ENCODE peak calls at places on chromosomes 16 and 17, in eight cellular contexts. V is sigmoid colon, O is stomach, X is SK-N-SH, R is prostate gland, L is breast epithelium, N is HL-60, Q is esophagus muscularis mucosa. T is an unnamed sample.

GRCh38 chr16:12257926-12258561 is 281.5 kb downstream of the SNX29 start:
- DNase-seq in V (no peak), O (no peak), X (no peak), R (no peak), L (no peak), N (no peak), Q (no peak), T (no peak)

GRCh38 chr17:32523017-32523680 is 36.4 kb downstream of the CDK5R1 start:
- DNase-seq in V (peak), O (no peak), X (no peak), R (no peak), L (no peak), N (no peak), Q (no peak), T (no peak)

GRCh38 chr17:74744714-74745547 is 3.5 kb upstream of the NHERF1 start:
- DNase-seq in V (peak), O (peak), X (peak), R (peak), L (peak), N (peak), Q (peak), T (no peak)

GRCh38 chr17:81549826-81550225 is 2.3 kb downstream of the FAAP100 start:
- DNase-seq in V (no peak), O (no peak), X (no peak), R (no peak), L (no peak), N (no peak), Q (no peak), T (no peak)

GRCh38 chr16:30562021-30562420 is 3.8 kb upstream of the ZNF764 start:
- DNase-seq in V (no peak), O (no peak), X (no peak), R (no peak), L (no peak), N (no peak), Q (no peak), T (no peak)

GRCh38 chr16:29023279-29024278 is 38.7 kb downstream of the LAT start:
- DNase-seq in V (peak), O (no peak), X (no peak), R (no peak), L (no peak), N (no peak), Q (no peak), T (no peak)

GRCh38 chr16:73743665-73744496 is 552.7 kb upstream of the PSMD7 start:
- DNase-seq in V (no peak), O (no peak), X (peak), R (no peak), L (no peak), N (no peak), Q (peak), T (no peak)

GRCh38 chr16:35148748-35149147 is 1689.3 kb downstream of the TP53TG3F start:
- DNase-seq in V (no peak), O (no peak), X (no peak), R (no peak), L (no peak), N (no peak), Q (no peak), T (no peak)

GRCh38 chr16:23843143-23843542 is 7.4 kb downstream of the PRKCB start:
- DNase-seq in V (no peak), O (no peak), X (no peak), R (no peak), L (no peak), N (no peak), Q (no peak), T (no peak)

GRCh38 chr17:58665946-58666857 is 25.6 kb downstream of the TEX14 start:
- DNase-seq in V (no peak), O (no peak), X (no peak), R (peak), L (no peak), N (no peak), Q (no peak), T (no peak)

GRCh38 chr16:16172991-16173390 is 50.3 kb downstream of the ABCC6 start:
- DNase-seq in V (no peak), O (no peak), X (no peak), R (no peak), L (no peak), N (no peak), Q (no peak), T (no peak)

GRCh38 chr17:68238894-68239293 is 8.9 kb upstream of the AMZ2 start:
- DNase-seq in V (no peak), O (no peak), X (no peak), R (no peak), L (no peak), N (no peak), Q (no peak), T (no peak)

GRCh38 chr16:88434746-88435145 is 18.3 kb upstream of the ZFPM1 start:
- DNase-seq in V (no peak), O (no peak), X (no peak), R (no peak), L (no peak), N (no peak), Q (no peak), T (no peak)
- TF ChIP-seq POLR2AphosphoS5 in V (no peak), O (no peak), X (no peak), R (no peak), L (no peak), N (no peak), Q (no peak), T (no peak)

GRCh38 chr16:13957197-13958078 is 37.5 kb downstream of the ERCC4 start:
- DNase-seq in V (peak), O (peak), X (peak), R (peak), L (peak), N (peak), Q (no peak), T (no peak)
- TF ChIP-seq POLR2AphosphoS5 in V (peak), O (peak), X (no peak), R (peak), L (peak), N (peak), Q (peak), T (no peak)

DNA sequence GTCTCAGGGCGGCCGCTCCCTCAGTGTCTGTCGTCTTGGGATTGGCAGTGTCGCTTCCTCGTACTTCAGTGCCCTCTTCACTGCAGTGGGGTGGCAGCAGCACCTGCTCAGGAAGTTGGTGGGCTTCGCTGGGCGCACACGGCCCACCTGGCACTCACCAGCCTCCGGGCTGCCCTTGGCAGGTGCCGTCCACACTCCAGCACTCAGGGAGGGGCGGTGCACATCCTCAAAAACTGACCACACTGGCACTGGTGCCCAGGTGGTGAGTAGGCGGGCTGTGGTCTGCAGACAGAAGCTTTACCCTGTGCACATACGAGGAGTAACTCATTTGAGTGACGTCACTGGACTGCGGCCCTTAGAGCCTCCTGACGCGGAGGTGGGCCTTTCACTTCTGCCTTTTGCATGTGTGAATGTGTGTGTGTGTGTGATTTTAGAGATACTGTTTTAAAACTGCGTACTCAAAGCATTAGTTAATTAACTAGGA is 94.6 kb downstream of the BANP start:
- DNase-seq in V (no peak), O (peak), X (no peak), R (no peak), L (no peak), N (no peak), Q (no peak), T (peak)
- TF ChIP-seq POLR2AphosphoS5 in V (no peak), O (no peak), X (no peak), R (no peak), L (no peak), N (no peak), Q (no peak), T (no peak)

DNA sequence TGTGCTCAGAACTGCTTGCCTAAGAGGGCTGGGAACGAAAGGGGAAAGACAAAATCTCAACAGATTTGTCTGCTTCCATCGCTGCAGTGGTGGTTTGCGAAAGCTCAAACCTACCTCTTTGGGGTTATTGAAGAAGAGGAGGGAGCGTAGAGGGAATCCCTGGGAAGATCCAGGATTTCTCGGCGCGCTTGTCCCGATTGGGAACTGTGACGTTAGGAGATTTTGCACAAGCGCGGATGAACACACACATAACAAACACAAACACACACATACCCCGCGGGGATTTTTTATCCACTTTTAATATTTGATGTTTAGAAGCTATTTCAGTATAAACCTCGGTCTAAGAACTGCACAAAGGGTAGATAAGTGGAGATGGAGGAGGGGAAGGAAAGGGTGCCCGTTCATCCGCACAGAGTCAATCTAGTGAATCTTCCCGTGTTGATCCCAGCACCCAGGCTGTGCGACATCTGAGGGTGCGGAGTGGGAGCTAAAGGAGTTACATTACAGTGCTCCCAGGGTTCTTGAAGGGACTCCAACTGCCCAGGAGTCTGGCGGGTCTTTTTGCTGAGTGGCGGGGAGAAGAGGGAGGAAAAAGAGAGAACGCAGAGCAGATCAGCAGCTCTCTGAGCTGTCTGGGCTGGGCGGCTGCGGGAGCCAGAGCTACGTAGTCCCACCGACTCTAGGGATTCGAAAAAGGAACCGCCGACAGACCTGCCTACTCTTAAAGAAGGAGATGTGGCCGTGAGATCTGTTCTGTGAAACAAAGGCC is 1.5 kb upstream of the CA10 start:
- DNase-seq in V (no peak), O (no peak), X (peak), R (no peak), L (no peak), N (no peak), Q (no peak), T (no peak)
- TF ChIP-seq POLR2AphosphoS5 in V (no peak), O (no peak), X (no peak), R (no peak), L (no peak), N (no peak), Q (no peak), T (no peak)

GRCh38 chr17:4534515-4534914 is 20.7 kb downstream of the MYBBP1A start:
- DNase-seq in V (no peak), O (no peak), X (peak), R (no peak), L (no peak), N (no peak), Q (no peak), T (no peak)

GRCh38 chr17:4536259-4536741 is 18.9 kb downstream of the MYBBP1A start:
- DNase-seq in V (no peak), O (no peak), X (no peak), R (no peak), L (no peak), N (peak), Q (no peak), T (no peak)

GRCh38 chr17:4535667-4536258 is 19.4 kb downstream of the MYBBP1A start:
- DNase-seq in V (no peak), O (no peak), X (no peak), R (no peak), L (no peak), N (no peak), Q (no peak), T (no peak)

GRCh38 chr17:4533522-4534502 is 21.4 kb downstream of the MYBBP1A start:
- DNase-seq in V (no peak), O (peak), X (peak), R (no peak), L (no peak), N (no peak), Q (no peak), T (no peak)

DNA sequence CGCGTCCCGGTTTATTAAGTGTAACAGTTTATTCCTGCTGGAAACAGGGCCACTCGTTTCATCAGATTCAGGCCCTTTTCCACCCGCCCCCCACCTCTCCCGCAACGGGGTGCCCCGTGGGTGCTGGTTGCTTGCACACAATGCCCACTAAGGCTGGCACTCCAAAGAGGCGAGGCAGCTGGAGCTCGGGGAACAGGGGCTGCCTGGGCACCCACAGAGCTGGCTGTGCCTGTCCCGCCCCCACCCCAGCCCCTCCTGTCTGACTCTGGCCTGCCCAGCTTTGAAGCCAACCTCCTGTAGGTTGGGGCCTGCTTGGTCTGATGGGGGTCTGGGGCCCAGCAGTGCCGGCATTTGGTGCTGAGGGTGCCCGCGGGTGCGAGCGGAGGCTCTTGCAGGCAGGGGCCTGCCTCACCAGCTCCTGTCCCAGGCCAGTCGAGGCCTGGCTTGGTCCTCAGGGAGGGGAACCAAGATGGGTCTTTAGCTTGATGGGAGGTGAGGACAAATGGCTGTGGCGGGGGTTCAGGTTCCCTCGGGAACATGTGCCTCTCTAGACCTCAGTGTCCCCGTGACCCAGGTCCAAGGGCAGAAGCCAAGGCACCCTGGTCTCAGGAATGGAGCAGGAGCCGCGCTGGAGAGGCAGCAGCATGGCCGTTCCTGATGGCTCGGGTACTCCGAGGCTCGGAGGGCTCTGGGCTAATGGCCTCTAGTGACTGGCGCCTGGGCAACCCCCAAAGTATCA is 20.1 kb downstream of the MYBBP1A start:
- DNase-seq in V (no peak), O (no peak), X (no peak), R (no peak), L (no peak), N (no peak), Q (no peak), T (no peak)
- TF ChIP-seq POLR2AphosphoS5 in V (no peak), O (peak), X (peak), R (no peak), L (no peak), N (no peak), Q (no peak), T (no peak)

GRCh38 chr16:66270333-66270927 is 96.1 kb upstream of the CDH5 start:
- DNase-seq in V (peak), O (peak), X (peak), R (peak), L (peak), N (peak), Q (no peak), T (peak)
- TF ChIP-seq POLR2AphosphoS5 in V (no peak), O (no peak), X (no peak), R (no peak), L (peak), N (no peak), Q (no peak), T (no peak)

T was measured in GM12891.